ENCODE peak calls at places on chromosomes 1 and 21, in seven cellular contexts. M is A549, X is adrenal gland, Z is IMR-90, L is Peyer's patch, Y is ovary, W is tibial nerve. N is an unnamed sample.

GRCh38 chr21:43370888-43371570 is 55.9 kb downstream of the SIK1 start:
- DNase-seq in M (no peak), X (no peak), Z (no peak), L (no peak), Y (no peak), W (no peak), N (no peak)

GRCh38 chr1:200154069-200154767 is 126.7 kb downstream of the NR5A2 start:
- DNase-seq in M (no peak), X (no peak), Z (peak; percentile 16), L (no peak), Y (no peak), W (no peak), N (peak; percentile 78)

GRCh38 chr1:43207229-43207853 is 35.2 kb downstream of the CFAP57 start:
- DNase-seq in M (peak; percentile 71), X (no peak), Z (peak; percentile 70), L (no peak), Y (no peak), W (no peak), N (no peak)

GRCh38 chr1:9399510-9400424 is 107.1 kb downstream of the SPSB1 start:
- DNase-seq in M (no peak), X (peak; percentile 79), Z (peak; percentile 48), L (no peak), Y (peak; percentile 66), W (no peak), N (no peak)

GRCh38 chr1:93579891-93580290 is 101.7 kb downstream of the BCAR3 start:
- DNase-seq in M (peak; percentile 39), X (peak; percentile 84), Z (peak; percentile 97), L (no peak), Y (peak; percentile 55), W (no peak), N (no peak)

GRCh38 chr1:207248544-207249206 is 72.8 kb upstream of the CD55 start:
- DNase-seq in M (no peak), X (no peak), Z (peak; percentile 1), L (no peak), Y (no peak), W (no peak), N (no peak)

GRCh38 chr1:29575277-29575676 is 339.0 kb downstream of the PTPRU start:
- DNase-seq in M (no peak), X (peak; percentile 29), Z (no peak), L (no peak), Y (no peak), W (no peak), N (no peak)

GRCh38 chr1:1422465-1423244 is 1.6 kb upstream of the ANKRD65 start:
- DNase-seq in M (no peak), X (no peak), Z (peak; percentile 50), L (peak; percentile 18), Y (no peak), W (no peak), N (no peak)

GRCh38 chr1:116288201-116288598 is 84.8 kb upstream of the ATP1A1 start:
- DNase-seq in M (no peak), X (no peak), Z (no peak), L (no peak), Y (no peak), W (no peak), N (no peak)

GRCh38 chr1:91755176-91755575 is 130.8 kb downstream of the TGFBR3 start:
- DNase-seq in M (no peak), X (no peak), Z (peak; percentile 48), L (no peak), Y (peak; percentile 63), W (peak; percentile 78), N (no peak)

GRCh38 chr1:211703812-211704566 is 28.6 kb upstream of the NEK2 start:
- DNase-seq in M (no peak), X (no peak), Z (no peak), L (no peak), Y (no peak), W (no peak), N (no peak)

GRCh38 chr1:156898151-156898550 is 4.6 kb downstream of the PEAR1 start:
- DNase-seq in M (peak; percentile 38), X (peak; percentile 58), Z (peak; percentile 72), L (no peak), Y (peak; percentile 40), W (peak; percentile 27), N (peak; percentile 85)

GRCh38 chr1:206658264-206658980 is 23.1 kb downstream of the DYRK3 start:
- DNase-seq in M (peak; percentile 17), X (no peak), Z (no peak), L (no peak), Y (no peak), W (no peak), N (peak; percentile 85)

GRCh38 chr1:149940427-149940826 is 3.7 kb upstream of the MTMR11 start:
- DNase-seq in M (no peak), X (no peak), Z (no peak), L (no peak), Y (no peak), W (no peak), N (no peak)

GRCh38 chr1:224489585-224490365 is 55.2 kb upstream of the WDR26 start:
- DNase-seq in M (no peak), X (no peak), Z (no peak), L (no peak), Y (no peak), W (no peak), N (no peak)

GRCh38 chr1:100353988-100354387 is 1.7 kb downstream of the CDC14A start:
- DNase-seq in M (peak; percentile 11), X (no peak), Z (peak; percentile 14), L (no peak), Y (no peak), W (no peak), N (no peak)

GRCh38 chr21:38822754-38823374 is 17.1 kb downstream of the ETS2 start:
- DNase-seq in M (no peak), X (no peak), Z (no peak), L (no peak), Y (no peak), W (no peak), N (no peak)

GRCh38 chr1:203038217-203038741 is 12.0 kb downstream of the PPFIA4 start:
- DNase-seq in M (peak; percentile 46), X (peak; percentile 47), Z (peak; percentile 78), L (no peak), Y (no peak), W (no peak), N (no peak)

GRCh38 chr1:204074274-204075115 is 1.6 kb downstream of the SOX13 start:
- DNase-seq in M (peak; percentile 65), X (peak; percentile 76), Z (peak; percentile 52), L (peak; percentile 91), Y (peak; percentile 88), W (no peak), N (peak; percentile 81)

GRCh38 chr1:204070895-204071294 is 2.0 kb upstream of the SOX13 start:
- DNase-seq in M (no peak), X (no peak), Z (no peak), L (no peak), Y (no peak), W (no peak), N (no peak)

GRCh38 chr1:204073837-204074273 is 940 bp downstream of the SOX13 start:
- DNase-seq in M (peak; percentile 36), X (peak; percentile 37), Z (no peak), L (no peak), Y (peak; percentile 48), W (no peak), N (no peak)

GRCh38 chr1:204075116-204075636 is 2.3 kb downstream of the SOX13 start:
- DNase-seq in M (no peak), X (peak; percentile 41), Z (no peak), L (peak; percentile 87), Y (peak; percentile 35), W (no peak), N (no peak)

DNA sequence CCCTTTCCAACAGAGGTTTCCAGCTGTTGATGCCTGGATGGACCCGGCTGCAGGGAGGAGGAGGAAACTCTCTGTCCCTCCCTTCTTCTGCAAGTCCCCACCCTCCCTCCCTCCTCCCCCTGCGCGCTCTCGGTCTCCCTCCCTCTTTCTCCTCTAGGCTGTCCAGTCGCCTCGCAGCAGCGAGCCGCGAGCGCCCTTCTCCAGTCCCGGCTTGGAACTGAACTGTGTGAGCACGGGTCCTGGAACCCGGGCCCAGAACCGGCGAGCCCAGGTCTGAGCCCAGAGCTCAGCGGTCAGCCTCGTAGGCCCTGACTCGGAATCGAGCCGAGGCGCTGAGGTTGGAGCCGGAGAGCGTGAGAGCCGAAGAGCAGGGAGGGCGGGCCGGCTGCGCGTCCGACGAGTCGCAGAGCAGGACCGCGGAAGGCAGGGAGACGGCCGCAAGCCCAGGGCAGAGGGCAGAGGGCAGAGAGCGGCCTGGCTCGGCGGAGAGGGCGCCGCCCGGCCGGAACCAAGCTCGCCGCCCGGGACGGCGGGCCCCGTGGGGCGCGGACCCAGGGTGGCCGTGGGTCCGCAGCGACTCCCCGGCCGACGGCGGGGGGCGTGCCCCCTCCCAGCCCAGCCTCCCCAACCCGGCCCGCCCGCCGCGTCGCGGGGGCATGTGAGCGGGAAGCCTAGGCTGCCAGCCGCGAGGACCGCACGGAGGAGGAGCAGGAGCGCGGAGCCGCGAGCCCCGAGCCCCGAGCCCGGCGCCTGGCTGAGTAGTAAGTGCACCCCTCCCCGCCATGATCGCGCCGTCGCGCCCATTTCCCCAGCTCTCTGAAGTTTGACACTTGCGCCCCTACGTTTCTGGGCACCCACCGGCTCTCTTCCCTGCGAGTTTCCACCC is at the start of gene SOX13:
- DNase-seq in M (peak; percentile 91), X (peak; percentile 92), Z (peak; percentile 85), L (peak; percentile 93), Y (peak; percentile 88), W (peak; percentile 86), N (peak; percentile 86)
- TF ChIP-seq CTCF in M (peak; percentile 22), X (peak; percentile 13), Z (peak; percentile 24), L (peak; percentile 26), Y (no peak), W (no peak), N (no peak)

GRCh38 chr1:234135501-234135900 is 231.0 kb downstream of the SLC35F3 start:
- DNase-seq in M (no peak), X (no peak), Z (no peak), L (no peak), Y (no peak), W (no peak), N (no peak)
- TF ChIP-seq POLR2A in M (no peak), X (no peak), Z (no peak), L (no peak), Y (no peak), W (no peak), N (no peak)

DNA sequence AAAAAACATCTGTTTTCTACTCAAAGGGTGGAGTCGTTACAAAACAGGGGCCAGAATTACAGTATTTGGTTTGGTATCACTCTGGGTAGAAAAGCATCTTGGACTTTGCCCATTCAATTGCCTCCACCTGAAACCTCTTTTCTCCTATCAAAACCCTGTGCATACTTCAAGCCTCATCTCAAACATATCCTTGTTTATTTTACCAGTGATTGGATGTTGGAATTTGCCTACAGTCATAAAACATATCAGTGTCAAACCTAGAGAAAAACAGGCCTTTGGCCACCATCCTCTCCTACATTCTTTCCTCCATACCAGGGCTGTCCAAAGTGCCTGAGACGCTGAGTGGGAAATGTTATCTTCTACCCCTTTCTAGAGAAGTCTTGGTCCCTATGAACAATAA is 281.4 kb downstream of the PLPP3 start:
- DNase-seq in M (peak; percentile 5), X (no peak), Z (no peak), L (no peak), Y (no peak), W (no peak), N (no peak)
- H3K4me3 ChIP-seq in M (no peak overlapping the region), X (no peak overlapping the region), Z (no peak overlapping the region), L (no peak overlapping the region), Y (no peak overlapping the region), W (no peak overlapping the region), N (no peak overlapping the region)

DNA sequence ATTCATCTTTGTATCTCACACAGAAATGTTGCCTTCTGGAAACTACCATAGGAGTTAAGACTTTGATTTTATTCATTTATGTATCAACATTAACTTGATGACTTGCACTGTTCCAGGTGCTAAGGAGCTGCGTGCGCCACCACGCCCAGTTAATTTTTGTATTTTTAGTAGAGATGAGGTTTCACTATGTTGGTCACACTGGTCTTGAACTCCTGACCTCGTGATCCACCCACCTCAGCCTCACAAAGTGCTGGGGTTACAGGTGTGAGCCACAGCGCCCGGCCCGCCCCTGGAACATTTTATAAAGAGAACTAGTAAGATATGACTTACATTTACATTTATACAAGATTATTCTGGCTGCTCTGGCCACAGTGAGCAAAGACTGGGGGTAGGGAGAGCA is 252.2 kb downstream of the FAF1 start:
- DNase-seq in M (no peak), X (no peak), Z (no peak), L (no peak), Y (no peak), W (no peak), N (no peak)
- TF ChIP-seq CTCF in M (no peak), X (no peak), Z (no peak), L (no peak), Y (no peak), W (no peak), N (no peak)